ENCODE peak calls at places on chromosomes 12 and 14, in nine cellular contexts. P is suprapubic skin, J is SK-N-SH, I is H1, S is tibial nerve, T is sigmoid colon, D is A549, R is stomach, A is upper lobe of left lung. M is an unnamed sample.

GRCh38 chr14:58699656-58700055 is 61.9 kb downstream of the DACT1 start:
- DNase-seq in S (no peak), T (no peak), A (no peak), R (no peak), D (no peak), J (no peak), I (no peak), P (no peak), M (no peak)

GRCh38 chr12:65891987-65892481 is 67.8 kb downstream of the HMGA2 start:
- DNase-seq in I (no peak), J (no peak), S (peak; percentile 84), R (peak; percentile 55), P (peak; percentile 91), T (peak; percentile 94), D (peak; percentile 64), A (no peak), M (peak; percentile 83)

GRCh38 chr12:95368931-95369330 is 105.0 kb upstream of the METAP2 start:
- DNase-seq in T (no peak), A (no peak), I (no peak), S (no peak), R (no peak), D (no peak), P (no peak), J (no peak), M (no peak)

GRCh38 chr12:12791756-12792346 is 6.4 kb downstream of the APOLD1 start:
- DNase-seq in A (no peak), P (no peak), J (peak; percentile 69), I (no peak), R (no peak), D (no peak), T (peak; percentile 69), S (no peak), M (peak; percentile 27)

GRCh38 chr12:78179346-78179745 is 348.7 kb downstream of the NAV3 start:
- DNase-seq in S (no peak), J (no peak), I (no peak), T (no peak), R (no peak), A (no peak), P (no peak), D (no peak), M (no peak)

GRCh38 chr12:43208627-43209026 is 343.4 kb downstream of the ADAMTS20 start:
- DNase-seq in S (peak; percentile 12), T (no peak), D (no peak), J (no peak), I (no peak), A (no peak), R (no peak), P (no peak), M (no peak)

GRCh38 chr12:107092669-107093546 is 441 bp downstream of the CRY1 start:
- DNase-seq in D (peak; percentile 20), S (peak; percentile 25), I (no peak), A (peak; percentile 93), J (peak; percentile 52), T (peak; percentile 82), P (peak; percentile 90), R (peak; percentile 44), M (peak; percentile 60)

GRCh38 chr12:20374775-20375174 is 6.4 kb downstream of the PDE3A start:
- DNase-seq in I (no peak), D (no peak), T (no peak), P (no peak), A (no peak), J (no peak), R (no peak), S (no peak), M (no peak)

GRCh38 chr12:30146561-30146960 is 362.8 kb upstream of the TMTC1 start:
- DNase-seq in S (no peak), A (no peak), I (no peak), P (no peak), J (no peak), T (no peak), D (no peak), R (no peak), M (no peak)

GRCh38 chr12:123106640-123107359 is 44.1 kb downstream of the PITPNM2 start:
- DNase-seq in S (no peak), I (no peak), J (no peak), R (no peak), A (no peak), D (no peak), T (no peak), P (no peak), M (no peak)

GRCh38 chr12:131103614-131104463 is 150.1 kb downstream of the ADGRD1 start:
- DNase-seq in A (peak; percentile 62), P (no peak), D (no peak), T (peak; percentile 66), R (peak; percentile 3), S (no peak), I (no peak), J (no peak), M (no peak)

GRCh38 chr12:75389706-75390105 is 1.2 kb upstream of the GLIPR1L2 start:
- DNase-seq in R (no peak), A (no peak), J (no peak), D (no peak), P (no peak), I (no peak), T (no peak), S (no peak), M (no peak)

DNA sequence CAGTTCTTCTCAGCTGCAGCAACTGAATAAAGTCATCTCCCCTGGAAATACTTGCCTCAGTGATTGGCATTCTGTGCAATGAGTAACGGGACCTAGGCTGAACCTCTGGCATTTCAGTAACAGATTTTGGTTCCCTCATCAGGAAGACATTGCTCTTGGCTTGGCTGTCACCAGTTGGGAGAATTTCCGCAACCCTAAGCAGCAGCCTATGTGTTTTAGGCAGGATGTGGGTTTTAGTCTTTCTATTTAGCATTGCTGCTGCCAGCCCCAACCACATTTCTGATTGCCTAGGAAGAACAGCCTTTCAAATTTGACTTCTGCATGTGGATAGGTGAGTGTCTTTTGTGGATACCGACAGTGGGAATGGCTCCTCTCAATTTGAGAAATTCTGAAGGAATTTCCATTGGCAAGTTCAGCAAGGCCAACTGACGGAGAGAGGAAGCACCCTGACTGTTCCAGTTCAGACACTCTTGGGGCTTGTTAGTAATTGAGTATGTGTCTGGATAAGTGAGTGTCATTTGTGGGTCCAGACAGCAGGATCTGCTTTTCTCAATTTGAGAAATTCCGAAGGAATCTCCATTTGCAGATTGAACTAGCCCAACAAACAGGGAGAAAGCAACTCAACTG is 19.0 kb upstream of the CLEC2A start:
- DNase-seq in P (no peak), S (no peak), I (no peak), D (no peak), A (no peak), J (no peak), R (no peak), T (no peak), M (no peak)
- H3K27ac ChIP-seq in P (no peak overlapping the region), S (no peak overlapping the region), I (no peak overlapping the region), D (no peak overlapping the region), A (no peak overlapping the region), J (no peak overlapping the region), R (no peak overlapping the region), T (no peak overlapping the region), M (no peak overlapping the region)

GRCh38 chr14:23725528-23725927 is 89.4 kb downstream of the DHRS2 start:
- DNase-seq in J (no peak), A (no peak), I (no peak), D (no peak), T (no peak), R (no peak), S (no peak), P (no peak), M (no peak)

GRCh38 chr14:23725980-23726746 is 90.0 kb downstream of the DHRS2 start:
- DNase-seq in A (no peak), T (no peak), D (no peak), S (no peak), R (no peak), I (no peak), P (no peak), J (no peak), M (no peak)

GRCh38 chr14:23728791-23729190 is 92.6 kb downstream of the DHRS2 start:
- DNase-seq in S (no peak), T (no peak), I (no peak), D (no peak), J (no peak), R (no peak), A (no peak), P (no peak), M (no peak)

GRCh38 chr14:23727566-23728335 is 91.6 kb downstream of the DHRS2 start:
- DNase-seq in R (no peak), S (no peak), T (no peak), P (no peak), D (peak; percentile 63), J (peak; percentile 58), I (no peak), A (no peak), M (no peak)

GRCh38 chr14:23729720-23730387 is 93.7 kb downstream of the DHRS2 start:
- DNase-seq in T (no peak), J (peak; percentile 22), P (no peak), D (peak; percentile 28), R (no peak), A (no peak), S (no peak), I (no peak), M (no peak)
- TF ChIP-seq CTCF in T (no peak), J (peak; percentile 32), P (no peak), D (no peak), R (no peak), A (no peak), S (no peak), I (no peak), M (no peak)

GRCh38 chr14:88879016-88879415 is 54.6 kb downstream of the TTC8 start:
- DNase-seq in T (no peak), D (no peak), P (no peak), J (no peak), R (no peak), I (no peak), S (no peak), A (no peak), M (no peak)
- TF ChIP-seq EP300 in T (no peak), D (no peak), P (no peak), J (no peak), R (no peak), I (no peak), S (no peak), A (no peak), M (no peak)

DNA sequence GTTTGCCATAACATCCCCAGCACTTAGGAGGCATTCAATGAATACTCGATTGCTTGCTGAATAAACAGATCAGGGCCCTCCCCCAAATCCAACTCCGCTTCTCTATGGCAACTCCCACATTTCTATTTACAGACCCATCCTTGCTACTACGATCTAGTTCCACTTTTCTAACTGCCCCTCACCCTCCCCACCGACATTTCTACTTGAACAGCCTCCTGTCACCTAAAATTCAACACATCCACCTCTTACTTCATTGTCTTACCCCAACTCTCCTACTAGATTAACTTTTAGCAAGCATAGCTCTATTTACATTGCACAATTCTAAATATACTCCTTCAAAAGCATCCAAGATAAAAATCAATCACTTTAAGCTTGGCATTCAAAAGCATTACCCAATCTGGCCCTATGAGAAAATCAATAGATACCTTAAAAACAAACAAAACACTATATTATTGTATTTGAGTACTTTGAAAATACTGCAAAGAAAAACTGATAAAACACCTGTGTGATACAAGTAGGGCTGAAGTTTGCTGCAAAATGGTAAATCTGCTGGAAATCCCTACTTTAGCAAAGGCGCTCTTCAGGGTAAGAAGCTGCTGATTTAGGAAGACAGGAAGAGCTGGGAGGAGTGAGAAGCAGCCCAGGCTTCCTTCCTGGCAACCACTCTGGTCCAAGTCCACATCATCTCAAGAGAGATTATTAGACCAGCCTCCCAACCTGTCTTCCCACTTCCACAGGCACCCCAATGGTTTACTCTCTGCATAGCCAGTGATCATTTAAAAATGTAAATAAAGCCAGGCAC is 96.4 kb downstream of the HECTD4 start:
- DNase-seq in A (no peak), P (no peak), J (no peak), D (no peak), T (no peak), I (no peak), R (no peak), S (no peak), M (no peak)
- H3K27ac ChIP-seq in A (no peak overlapping the region), P (no peak overlapping the region), J (no peak overlapping the region), D (no peak overlapping the region), T (no peak overlapping the region), I (no peak overlapping the region), R (no peak overlapping the region), S (no peak overlapping the region), M (no peak overlapping the region)

GRCh38 chr12:49298160-49298559 is 3.2 kb downstream of the PRPH start:
- DNase-seq in S (no peak), I (no peak), R (no peak), J (peak; percentile 55), P (no peak), A (no peak), D (no peak), T (peak; percentile 40), M (no peak)
- TF ChIP-seq CTCF in S (no peak), I (no peak), R (no peak), J (peak; percentile 25), P (no peak), A (no peak), D (peak; percentile 24), T (no peak), M (no peak)